ENCODE peak calls at places on chromosomes 3 and 15, in five cellular contexts. O, B, K, U and X are unnamed samples.

GRCh38 chr3:187850256-187851010 is 105.2 kb upstream of the BCL6 start:
- DNase-seq in K (no peak), B (no peak), O (no peak), U (no peak), X (peak)

GRCh38 chr15:49814709-49815108 is 193.9 kb downstream of the DTWD1 start:
- DNase-seq in U (no peak), B (no peak), O (no peak), K (no peak), X (no peak)

GRCh38 chr15:37134699-37135131 is 34.4 kb upstream of the MEIS2 start:
- DNase-seq in K (no peak), O (no peak), U (peak), B (peak), X (peak)

GRCh38 chr3:43289401-43289800 is 3.1 kb downstream of the SNRK start:
- DNase-seq in O (no peak), U (no peak), K (no peak), B (no peak), X (no peak)

GRCh38 chr15:57708047-57708446 is 1.5 kb downstream of the POLR2M start:
- DNase-seq in U (no peak), K (no peak), B (no peak), O (no peak), X (no peak)

GRCh38 chr15:101435761-101436160 is 53.7 kb downstream of the PCSK6 start:
- DNase-seq in U (no peak), O (no peak), K (no peak), B (no peak), X (no peak)

GRCh38 chr3:149466192-149466591 is 8.3 kb upstream of the TM4SF4 start:
- DNase-seq in O (no peak), K (no peak), B (no peak), U (peak), X (no peak)

GRCh38 chr3:105490045-105490444 is 123.3 kb downstream of the ALCAM start:
- DNase-seq in U (no peak), O (no peak), B (no peak), K (no peak), X (no peak)

GRCh38 chr15:28101201-28101600 is 2.1 kb upstream of the OCA2 start:
- DNase-seq in U (no peak), K (no peak), O (no peak), B (no peak), X (no peak)

GRCh38 chr3:171350364-171350763 is 109.8 kb downstream of the TNIK start:
- DNase-seq in B (no peak), O (no peak), K (no peak), U (no peak), X (no peak)

GRCh38 chr3:189632238-189632637 is 1.0 kb downstream of the TP63 start:
- DNase-seq in K (no peak), O (no peak), B (no peak), U (no peak), X (no peak)

GRCh38 chr3:194265505-194265892 is 85.6 kb downstream of the CPN2 start:
- DNase-seq in K (no peak), B (peak), U (no peak), O (no peak), X (no peak)

GRCh38 chr15:88625943-88626741 is 5.0 kb downstream of the AEN start:
- DNase-seq in B (no peak), K (no peak), O (no peak), U (no peak), X (no peak)

GRCh38 chr3:51968175-51968681 is 974 bp upstream of the PCBP4 start:
- DNase-seq in O (no peak), K (no peak), B (peak), U (no peak), X (no peak)

GRCh38 chr15:46293550-46293949 is 658.7 kb downstream of the SQOR start:
- DNase-seq in O (no peak), K (no peak), B (no peak), U (no peak), X (no peak)

GRCh38 chr3:174859109-174859735 is at the start of gene NAALADL2:
- DNase-seq in K (no peak), U (no peak), B (no peak), O (no peak), X (no peak)

GRCh38 chr15:73341886-73342600 is 26.7 kb downstream of the HCN4 start:
- DNase-seq in K (no peak), B (no peak), O (no peak), U (no peak), X (no peak)

GRCh38 chr3:178137206-178137605 is 399.0 kb upstream of the KCNMB2 start:
- DNase-seq in K (no peak), O (no peak), U (no peak), B (no peak), X (no peak)

GRCh38 chr3:72186485-72186864 is 401.5 kb upstream of the PROK2 start:
- DNase-seq in B (no peak), U (no peak), K (no peak), O (no peak), X (no peak)

GRCh38 chr3:110623571-110623970 is 448.0 kb upstream of the NECTIN3 start:
- DNase-seq in B (no peak), U (no peak), O (no peak), K (no peak), X (no peak)

GRCh38 chr3:174346571-174346970 is 512.6 kb upstream of the NAALADL2 start:
- DNase-seq in U (no peak), O (no peak), B (no peak), K (no peak), X (no peak)